ENCODE peak calls at places on chromosomes 3 and 15, in five cellular contexts. P is body of pancreas, D is H1, I is left ventricle myocardium inferior, U is IMR-90. E is an unnamed sample.

GRCh38 chr3:25178627-25179026 is 249.4 kb upstream of the RARB start:
- DNase-seq in I (no peak), U (no peak), D (no peak), P (no peak), E (no peak)

GRCh38 chr3:13543251-13543650 is 5.7 kb upstream of the FBLN2 start:
- DNase-seq in I (peak; percentile 81), D (no peak), P (peak; percentile 40), U (peak; percentile 87), E (peak; percentile 88)

GRCh38 chr15:80202641-80203360 is 49.2 kb downstream of the CTXND1 start:
- DNase-seq in U (no peak), I (no peak), D (no peak), P (no peak), E (no peak)

GRCh38 chr3:6737223-6737994 is 123.5 kb upstream of the GRM7 start:
- DNase-seq in D (no peak), P (no peak), U (no peak), I (no peak), E (no peak)

GRCh38 chr3:183330881-183331280 is 77.8 kb downstream of the B3GNT5 start:
- DNase-seq in D (peak; percentile 19), I (no peak), P (no peak), U (no peak), E (no peak)

GRCh38 chr3:155946178-155946577 is 75.7 kb downstream of the GMPS start:
- DNase-seq in U (peak; percentile 92), D (no peak), P (no peak), I (no peak), E (peak; percentile 53)

GRCh38 chr3:108486910-108487309 is 23.5 kb downstream of the MYH15 start:
- DNase-seq in U (peak; percentile 71), P (no peak), I (peak; percentile 19), D (no peak), E (no peak)

GRCh38 chr3:123084738-123085237 is 18.0 kb downstream of the PDIA5 start:
- DNase-seq in D (no peak), I (no peak), U (peak; percentile 33), P (no peak), E (no peak)

GRCh38 chr3:146160964-146161724 is at the start of gene PLOD2:
- DNase-seq in P (peak; percentile 89), I (peak; percentile 84), D (peak; percentile 36), U (peak; percentile 92), E (peak; percentile 51)

GRCh38 chr15:53573091-53573490 is 186.4 kb downstream of the WDR72 start:
- DNase-seq in D (no peak), P (no peak), I (no peak), U (no peak), E (no peak)

GRCh38 chr3:125431912-125432587 is 56.9 kb upstream of the ZNF148 start:
- DNase-seq in D (no peak), U (peak; percentile 49), I (no peak), P (no peak), E (no peak)

GRCh38 chr3:46442591-46443530 is 21.8 kb downstream of the LTF start:
- DNase-seq in D (no peak), I (no peak), P (peak; percentile 54), U (no peak), E (no peak)

GRCh38 chr3:31530039-31530983 is 2.4 kb upstream of the STT3B start:
- DNase-seq in I (no peak), D (no peak), P (no peak), U (no peak), E (no peak)

GRCh38 chr3:197949191-197949766 is 711 bp upstream of the RPL35A start:
- DNase-seq in I (no peak), P (no peak), D (no peak), U (no peak), E (no peak)

GRCh38 chr15:65722191-65722590 is 69.9 kb downstream of the DENND4A start:
- DNase-seq in P (no peak), I (no peak), U (no peak), D (no peak), E (no peak)

GRCh38 chr15:78979456-78980320 is 34.8 kb upstream of the CTSH start:
- DNase-seq in P (peak; percentile 82), D (peak; percentile 69), U (peak; percentile 81), I (peak; percentile 29), E (no peak)

GRCh38 chr3:197117107-197117506 is 87.5 kb upstream of the MELTF start:
- DNase-seq in I (no peak), U (peak; percentile 17), P (no peak), D (no peak), E (no peak)

GRCh38 chr3:127819656-127820055 is 2.7 kb downstream of the MGLL start:
- DNase-seq in U (no peak), D (no peak), I (no peak), P (no peak), E (no peak)

GRCh38 chr3:100928638-100929428 is 64.4 kb downstream of the ABI3BP start:
- DNase-seq in P (no peak), U (peak; percentile 95), D (no peak), I (no peak), E (no peak)

GRCh38 chr15:68317281-68318007 is 39.9 kb downstream of the FEM1B start:
- DNase-seq in P (peak; percentile 9), I (no peak), D (no peak), U (no peak), E (no peak)

GRCh38 chr3:152276688-152277087 is 8.0 kb downstream of the MBNL1 start:
- DNase-seq in P (no peak), U (no peak), I (no peak), D (no peak), E (no peak)
- H3K4me3 ChIP-seq in P (no peak overlapping the region), U (no peak overlapping the region), I (peak overlapping the region; percentile 32), D (no peak overlapping the region), E (no peak overlapping the region)

DNA sequence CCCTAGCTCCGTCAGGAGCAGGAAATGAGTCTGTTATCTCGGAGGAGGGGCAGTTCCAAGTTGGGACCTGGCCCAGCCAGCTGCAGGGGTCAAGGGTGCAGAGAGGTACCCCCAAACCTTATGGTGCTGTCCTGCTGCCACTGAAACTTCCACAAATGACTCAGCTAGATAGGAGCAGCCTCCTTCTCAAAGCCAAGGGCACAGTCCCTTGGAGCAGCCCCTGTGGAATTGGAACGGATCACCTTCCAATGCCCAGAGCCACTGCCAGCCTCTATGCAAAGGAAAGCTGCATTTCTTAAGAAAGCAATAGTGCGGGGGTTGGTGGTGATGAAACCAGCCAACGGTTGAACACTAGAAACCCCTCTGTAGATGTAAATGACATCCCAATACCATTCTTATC is 19.6 kb upstream of the LRRK1 start:
- DNase-seq in D (no peak), U (no peak), I (no peak), P (no peak), E (no peak)
- H3K4me3 ChIP-seq in D (no peak overlapping the region), U (no peak overlapping the region), I (no peak overlapping the region), P (no peak overlapping the region), E (no peak overlapping the region)

DNA sequence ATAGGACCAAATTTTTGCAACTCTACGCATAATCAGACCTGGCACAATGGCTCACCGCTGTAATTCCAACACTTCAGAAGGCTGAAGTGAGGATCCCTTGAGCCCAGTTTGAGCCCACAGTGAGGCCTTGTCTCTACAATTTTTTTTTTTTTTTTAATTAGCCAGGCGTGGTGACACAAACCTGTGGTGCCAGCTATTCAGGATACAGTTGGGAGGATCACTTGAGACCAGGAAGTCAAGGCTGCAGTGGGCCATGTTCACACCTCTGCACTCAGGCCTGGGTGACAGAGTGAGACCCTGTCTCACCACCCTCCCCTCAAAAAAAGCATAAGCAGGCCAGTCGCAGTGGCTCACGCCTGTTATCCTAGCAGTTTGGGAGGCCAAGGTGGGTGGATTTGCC is 24.7 kb downstream of the OIP5 start:
- DNase-seq in P (no peak), I (no peak), D (no peak), U (no peak), E (no peak)
- H3K4me3 ChIP-seq in P (no peak overlapping the region), I (no peak overlapping the region), D (no peak overlapping the region), U (no peak overlapping the region), E (no peak overlapping the region)

DNA sequence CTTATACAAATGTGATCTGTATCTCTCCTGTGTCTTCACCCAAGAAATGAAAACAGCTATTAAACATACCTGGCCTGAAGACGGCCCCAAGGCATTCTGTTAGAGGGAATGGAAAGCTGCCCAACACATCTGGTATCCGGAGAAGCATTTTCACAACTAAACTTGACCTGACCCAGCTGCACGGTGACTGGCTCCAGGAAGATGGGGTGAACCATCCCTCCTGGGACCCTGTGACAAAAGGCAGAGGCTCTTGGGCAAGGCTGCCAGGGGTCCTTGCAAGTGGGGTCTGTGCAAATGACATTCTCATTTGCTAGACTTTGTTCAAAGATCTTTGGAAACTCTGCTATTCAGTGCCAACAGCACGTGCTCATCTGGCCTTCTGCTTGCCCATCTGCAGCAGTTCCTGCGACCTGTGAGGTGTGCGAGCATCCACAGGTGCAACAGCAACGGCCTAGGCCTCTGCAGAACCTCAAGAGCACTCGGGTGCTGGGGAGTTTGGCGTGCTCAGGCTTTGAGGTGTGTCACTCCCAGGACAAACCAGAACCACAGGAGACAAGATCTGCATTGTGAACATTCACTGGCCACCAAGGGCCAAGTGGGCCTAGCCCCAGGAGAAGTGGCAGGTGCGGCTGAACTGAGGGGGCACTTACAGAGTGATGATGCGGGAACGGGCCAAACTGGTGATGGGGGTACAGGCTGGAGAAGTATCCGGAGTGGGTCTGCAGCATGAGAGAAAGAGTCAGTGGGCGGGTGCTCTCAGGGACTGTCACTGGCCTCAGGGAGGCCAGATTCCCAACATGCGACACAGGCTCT is 71.8 kb downstream of the SENP2 start:
- DNase-seq in P (no peak), I (no peak), D (no peak), U (no peak), E (no peak)
- H3K4me3 ChIP-seq in P (no peak overlapping the region), I (no peak overlapping the region), D (no peak overlapping the region), U (no peak overlapping the region), E (no peak overlapping the region)

E was measured in BJ.